ENCODE peak calls at places on chromosomes 5 and 9, in seven cellular contexts. One of them, this sample, is unnamed.

GRCh38 chr5:1443145-1443543 is 2.1 kb downstream of the SLC6A3 start:
- DNase-seq in endodermal cell: no peak
- DNase-seq in PC-3: peak
- DNase-seq in IMR-90: no peak
- DNase-seq in left ventricle myocardium inferior: no peak
- DNase-seq in astrocyte: no peak
- DNase-seq in pancreas: peak
- DNase-seq in this sample: no peak

GRCh38 chr5:140251527-140251973 is 51.4 kb downstream of the PFDN1 start:
- DNase-seq in endodermal cell: no peak
- DNase-seq in PC-3: peak
- DNase-seq in IMR-90: peak
- DNase-seq in left ventricle myocardium inferior: no peak
- DNase-seq in astrocyte: peak
- DNase-seq in pancreas: no peak
- DNase-seq in this sample: no peak

GRCh38 chr5:111494350-111494999 is 17.9 kb downstream of the STARD4 start:
- DNase-seq in endodermal cell: no peak
- DNase-seq in PC-3: no peak
- DNase-seq in IMR-90: peak
- DNase-seq in left ventricle myocardium inferior: no peak
- DNase-seq in astrocyte: no peak
- DNase-seq in pancreas: no peak
- DNase-seq in this sample: no peak

GRCh38 chr9:75027187-75028107 is 646 bp downstream of the CARNMT1 start:
- DNase-seq in endodermal cell: no peak
- DNase-seq in PC-3: peak
- DNase-seq in IMR-90: peak
- DNase-seq in left ventricle myocardium inferior: peak
- DNase-seq in astrocyte: peak
- DNase-seq in pancreas: peak
- DNase-seq in this sample: peak

GRCh38 chr9:109331353-109331752 is 10.5 kb upstream of the EPB41L4B start:
- DNase-seq in endodermal cell: no peak
- DNase-seq in PC-3: peak
- DNase-seq in IMR-90: no peak
- DNase-seq in left ventricle myocardium inferior: peak
- DNase-seq in astrocyte: no peak
- DNase-seq in pancreas: peak
- DNase-seq in this sample: no peak

GRCh38 chr5:142239394-142240159 is 85.2 kb downstream of the SPRY4 start:
- DNase-seq in endodermal cell: no peak
- DNase-seq in PC-3: peak
- DNase-seq in IMR-90: no peak
- DNase-seq in left ventricle myocardium inferior: no peak
- DNase-seq in astrocyte: no peak
- DNase-seq in pancreas: no peak
- DNase-seq in this sample: no peak

GRCh38 chr9:95788486-95789110 is 86.9 kb upstream of the ERCC6L2 start:
- DNase-seq in endodermal cell: no peak
- DNase-seq in PC-3: no peak
- DNase-seq in IMR-90: no peak
- DNase-seq in left ventricle myocardium inferior: no peak
- DNase-seq in astrocyte: no peak
- DNase-seq in pancreas: no peak
- DNase-seq in this sample: no peak

GRCh38 chr5:107104774-107105050 is 566.0 kb downstream of the EFNA5 start:
- DNase-seq in endodermal cell: peak
- DNase-seq in PC-3: peak
- DNase-seq in IMR-90: no peak
- DNase-seq in left ventricle myocardium inferior: no peak
- DNase-seq in astrocyte: no peak
- DNase-seq in pancreas: no peak
- DNase-seq in this sample: no peak

GRCh38 chr9:132443951-132444615 is 34.1 kb downstream of the CFAP77 start:
- DNase-seq in endodermal cell: no peak
- DNase-seq in PC-3: no peak
- DNase-seq in IMR-90: no peak
- DNase-seq in left ventricle myocardium inferior: no peak
- DNase-seq in astrocyte: no peak
- DNase-seq in pancreas: no peak
- DNase-seq in this sample: no peak

GRCh38 chr5:169039592-169039991 is 261.3 kb downstream of the SLIT3 start:
- DNase-seq in endodermal cell: no peak
- DNase-seq in PC-3: no peak
- DNase-seq in IMR-90: no peak
- DNase-seq in left ventricle myocardium inferior: no peak
- DNase-seq in astrocyte: no peak
- DNase-seq in pancreas: no peak
- DNase-seq in this sample: no peak

GRCh38 chr5:117736693-117737092 is 1162.1 kb upstream of the SEMA6A start:
- DNase-seq in endodermal cell: no peak
- DNase-seq in PC-3: no peak
- DNase-seq in IMR-90: no peak
- DNase-seq in left ventricle myocardium inferior: no peak
- DNase-seq in astrocyte: no peak
- DNase-seq in pancreas: no peak
- DNase-seq in this sample: no peak

GRCh38 chr9:36037580-36038169 is 962 bp downstream of the RECK start:
- DNase-seq in endodermal cell: no peak
- DNase-seq in PC-3: no peak
- DNase-seq in IMR-90: no peak
- DNase-seq in left ventricle myocardium inferior: no peak
- DNase-seq in astrocyte: no peak
- DNase-seq in pancreas: no peak
- DNase-seq in this sample: no peak

GRCh38 chr9:127788337-127789011 is 2.6 kb downstream of the CDK9 start:
- DNase-seq in endodermal cell: no peak
- DNase-seq in PC-3: no peak
- DNase-seq in IMR-90: no peak
- DNase-seq in left ventricle myocardium inferior: no peak
- DNase-seq in astrocyte: no peak
- DNase-seq in pancreas: peak
- DNase-seq in this sample: no peak

GRCh38 chr9:4069457-4070162 is 230.3 kb downstream of the GLIS3 start:
- DNase-seq in endodermal cell: no peak
- DNase-seq in PC-3: no peak
- DNase-seq in IMR-90: no peak
- DNase-seq in left ventricle myocardium inferior: no peak
- DNase-seq in astrocyte: no peak
- DNase-seq in pancreas: no peak
- DNase-seq in this sample: no peak

GRCh38 chr9:136268318-136268717 is 22.7 kb upstream of the QSOX2 start:
- DNase-seq in endodermal cell: peak
- DNase-seq in PC-3: no peak
- DNase-seq in IMR-90: no peak
- DNase-seq in left ventricle myocardium inferior: no peak
- DNase-seq in astrocyte: no peak
- DNase-seq in pancreas: no peak
- DNase-seq in this sample: no peak

GRCh38 chr9:22415941-22416691 is 30.5 kb upstream of the DMRTA1 start:
- DNase-seq in endodermal cell: no peak
- DNase-seq in PC-3: peak
- DNase-seq in IMR-90: no peak
- DNase-seq in left ventricle myocardium inferior: no peak
- DNase-seq in astrocyte: no peak
- DNase-seq in pancreas: no peak
- DNase-seq in this sample: no peak

GRCh38 chr5:42858709-42859108 is 47.0 kb upstream of the SELENOP start:
- DNase-seq in endodermal cell: peak
- DNase-seq in PC-3: no peak
- DNase-seq in IMR-90: no peak
- DNase-seq in left ventricle myocardium inferior: no peak
- DNase-seq in astrocyte: no peak
- DNase-seq in pancreas: no peak
- DNase-seq in this sample: no peak

GRCh38 chr9:36847781-36848673 is 186.0 kb downstream of the PAX5 start:
- DNase-seq in endodermal cell: no peak
- DNase-seq in PC-3: no peak
- DNase-seq in IMR-90: no peak
- DNase-seq in left ventricle myocardium inferior: no peak
- DNase-seq in astrocyte: peak
- DNase-seq in pancreas: no peak
- DNase-seq in this sample: no peak

GRCh38 chr9:20950707-20951106 is 80.7 kb downstream of the HACD4 start:
- DNase-seq in endodermal cell: no peak
- DNase-seq in PC-3: no peak
- DNase-seq in IMR-90: no peak
- DNase-seq in left ventricle myocardium inferior: no peak
- DNase-seq in astrocyte: no peak
- DNase-seq in pancreas: no peak
- DNase-seq in this sample: no peak

GRCh38 chr9:18542837-18543405 is 69.0 kb downstream of the ADAMTSL1 start:
- DNase-seq in endodermal cell: no peak
- DNase-seq in PC-3: peak
- DNase-seq in IMR-90: peak
- DNase-seq in left ventricle myocardium inferior: no peak
- DNase-seq in astrocyte: peak
- DNase-seq in pancreas: no peak
- DNase-seq in this sample: no peak

GRCh38 chr9:121240394-121241145 is 27.4 kb upstream of the GSN start:
- DNase-seq in endodermal cell: no peak
- DNase-seq in PC-3: no peak
- DNase-seq in IMR-90: peak
- DNase-seq in left ventricle myocardium inferior: no peak
- DNase-seq in astrocyte: no peak
- DNase-seq in pancreas: no peak
- DNase-seq in this sample: no peak

GRCh38 chr9:91572044-91572443 is 148.4 kb upstream of the NFIL3 start:
- DNase-seq in endodermal cell: peak
- DNase-seq in PC-3: no peak
- DNase-seq in IMR-90: peak
- DNase-seq in left ventricle myocardium inferior: no peak
- DNase-seq in astrocyte: peak
- DNase-seq in pancreas: no peak
- DNase-seq in this sample: no peak

GRCh38 chr5:95728494-95729114 is 2.5 kb upstream of the RHOBTB3 start:
- DNase-seq in endodermal cell: peak
- DNase-seq in PC-3: peak
- DNase-seq in IMR-90: no peak
- DNase-seq in left ventricle myocardium inferior: no peak
- DNase-seq in astrocyte: peak
- DNase-seq in pancreas: no peak
- DNase-seq in this sample: no peak

GRCh38 chr5:58922392-58923171 is 339.7 kb downstream of the RAB3C start:
- DNase-seq in endodermal cell: no peak
- DNase-seq in PC-3: peak
- DNase-seq in IMR-90: peak
- DNase-seq in left ventricle myocardium inferior: peak
- DNase-seq in astrocyte: peak
- DNase-seq in pancreas: peak
- DNase-seq in this sample: peak

GRCh38 chr5:9451017-9451416 is 94.9 kb downstream of the SEMA5A start:
- DNase-seq in endodermal cell: no peak
- DNase-seq in PC-3: no peak
- DNase-seq in IMR-90: no peak
- DNase-seq in left ventricle myocardium inferior: no peak
- DNase-seq in astrocyte: no peak
- DNase-seq in pancreas: no peak
- DNase-seq in this sample: no peak

GRCh38 chr9:100739666-100740065 is 161.8 kb downstream of the CAVIN4 start:
- DNase-seq in endodermal cell: peak
- DNase-seq in PC-3: peak
- DNase-seq in IMR-90: no peak
- DNase-seq in left ventricle myocardium inferior: no peak
- DNase-seq in astrocyte: no peak
- DNase-seq in pancreas: no peak
- DNase-seq in this sample: no peak

GRCh38 chr5:96439477-96440184 is 6.6 kb upstream of the PCSK1 start:
- DNase-seq in endodermal cell: no peak
- DNase-seq in PC-3: peak
- DNase-seq in IMR-90: no peak
- DNase-seq in left ventricle myocardium inferior: no peak
- DNase-seq in astrocyte: no peak
- DNase-seq in pancreas: no peak
- DNase-seq in this sample: no peak

GRCh38 chr5:179869101-179869500 is 10.5 kb upstream of the MRNIP start:
- DNase-seq in endodermal cell: no peak
- DNase-seq in PC-3: no peak
- DNase-seq in IMR-90: no peak
- DNase-seq in left ventricle myocardium inferior: no peak
- DNase-seq in astrocyte: no peak
- DNase-seq in pancreas: peak
- DNase-seq in this sample: no peak
- H3K4me3 ChIP-seq in endodermal cell: no peak
- H3K4me3 ChIP-seq in PC-3: no peak
- H3K4me3 ChIP-seq in IMR-90: no peak
- H3K4me3 ChIP-seq in left ventricle myocardium inferior: no peak
- H3K4me3 ChIP-seq in astrocyte: no peak
- H3K4me3 ChIP-seq in pancreas: no peak
- H3K4me3 ChIP-seq in this sample: no peak

GRCh38 chr9:125749951-125750655 is 2.9 kb downstream of the PBX3 start:
- DNase-seq in endodermal cell: no peak
- DNase-seq in PC-3: no peak
- DNase-seq in IMR-90: peak
- DNase-seq in left ventricle myocardium inferior: no peak
- DNase-seq in astrocyte: no peak
- DNase-seq in pancreas: no peak
- DNase-seq in this sample: no peak
- H3K4me3 ChIP-seq in endodermal cell: peak
- H3K4me3 ChIP-seq in PC-3: peak
- H3K4me3 ChIP-seq in IMR-90: no peak
- H3K4me3 ChIP-seq in left ventricle myocardium inferior: peak
- H3K4me3 ChIP-seq in astrocyte: peak
- H3K4me3 ChIP-seq in pancreas: no peak
- H3K4me3 ChIP-seq in this sample: peak

GRCh38 chr5:33299621-33300208 is 141.1 kb upstream of the TARS1 start:
- DNase-seq in endodermal cell: no peak
- DNase-seq in PC-3: peak
- DNase-seq in IMR-90: peak
- DNase-seq in left ventricle myocardium inferior: no peak
- DNase-seq in astrocyte: peak
- DNase-seq in pancreas: no peak
- DNase-seq in this sample: no peak
- H3K4me3 ChIP-seq in endodermal cell: no peak
- H3K4me3 ChIP-seq in PC-3: peak
- H3K4me3 ChIP-seq in IMR-90: no peak
- H3K4me3 ChIP-seq in left ventricle myocardium inferior: no peak
- H3K4me3 ChIP-seq in astrocyte: no peak
- H3K4me3 ChIP-seq in pancreas: no peak
- H3K4me3 ChIP-seq in this sample: no peak

GRCh38 chr5:160029004-160029403 is 20.1 kb downstream of the TTC1 start:
- DNase-seq in endodermal cell: no peak
- DNase-seq in PC-3: no peak
- DNase-seq in IMR-90: peak
- DNase-seq in left ventricle myocardium inferior: no peak
- DNase-seq in astrocyte: no peak
- DNase-seq in pancreas: no peak
- DNase-seq in this sample: no peak
- H3K4me3 ChIP-seq in endodermal cell: no peak
- H3K4me3 ChIP-seq in PC-3: no peak
- H3K4me3 ChIP-seq in IMR-90: no peak
- H3K4me3 ChIP-seq in left ventricle myocardium inferior: no peak
- H3K4me3 ChIP-seq in astrocyte: no peak
- H3K4me3 ChIP-seq in pancreas: no peak
- H3K4me3 ChIP-seq in this sample: no peak

DNA sequence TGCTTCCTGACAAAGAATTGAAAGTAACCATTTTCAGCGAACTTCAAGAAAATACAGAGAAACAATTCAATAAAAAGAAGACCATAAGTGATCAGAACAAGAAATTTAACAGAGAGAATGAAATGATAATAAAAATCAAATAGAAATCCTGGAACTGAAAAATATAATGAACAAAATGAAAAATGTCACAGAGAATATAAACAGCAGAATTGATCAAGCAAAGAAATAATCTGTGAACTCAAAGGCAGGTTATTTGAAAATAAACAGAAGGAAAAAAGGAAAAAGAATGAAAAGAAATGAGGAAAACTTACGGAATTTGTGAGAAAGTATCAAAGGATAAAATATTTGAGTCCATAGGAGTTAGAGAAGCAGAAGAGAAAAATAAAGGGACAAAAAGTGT is 114.1 kb downstream of the CSNK1G3 start:
- DNase-seq in endodermal cell: no peak
- DNase-seq in PC-3: no peak
- DNase-seq in IMR-90: no peak
- DNase-seq in left ventricle myocardium inferior: no peak
- DNase-seq in astrocyte: no peak
- DNase-seq in pancreas: no peak
- DNase-seq in this sample: no peak
- H3K4me3 ChIP-seq in endodermal cell: no peak
- H3K4me3 ChIP-seq in PC-3: no peak
- H3K4me3 ChIP-seq in IMR-90: no peak
- H3K4me3 ChIP-seq in left ventricle myocardium inferior: no peak
- H3K4me3 ChIP-seq in astrocyte: no peak
- H3K4me3 ChIP-seq in pancreas: no peak
- H3K4me3 ChIP-seq in this sample: no peak

This sample was measured in right atrium auricular region.